ENCODE peak calls at places on chromosomes 5 and 9, in six cellular contexts. One of them, this sample, is unnamed.

GRCh38 chr5:177595026-177595585 is 3.1 kb downstream of the TMED9 start:
- DNase-seq in brain microvascular endothelial cell: no peak
- DNase-seq in endodermal cell: no peak
- DNase-seq in kidney: no peak
- DNase-seq in coronary artery: no peak
- DNase-seq in GM23338: no peak
- DNase-seq in this sample: no peak

GRCh38 chr9:71036501-71036900 is 84.9 kb downstream of the TRPM3 start:
- DNase-seq in brain microvascular endothelial cell: peak; percentile 25
- DNase-seq in endodermal cell: no peak
- DNase-seq in kidney: no peak
- DNase-seq in coronary artery: no peak
- DNase-seq in GM23338: no peak
- DNase-seq in this sample: peak; percentile 23

GRCh38 chr9:111632051-111632450 is 917 bp downstream of the DNAJC25 start:
- DNase-seq in brain microvascular endothelial cell: no peak
- DNase-seq in endodermal cell: no peak
- DNase-seq in kidney: no peak
- DNase-seq in coronary artery: no peak
- DNase-seq in GM23338: no peak
- DNase-seq in this sample: no peak

GRCh38 chr9:121286973-121287721 is 19.2 kb downstream of the GSN start:
- DNase-seq in brain microvascular endothelial cell: peak; percentile 90
- DNase-seq in endodermal cell: peak; percentile 96
- DNase-seq in kidney: peak; percentile 94
- DNase-seq in coronary artery: peak; percentile 94
- DNase-seq in GM23338: peak; percentile 96
- DNase-seq in this sample: peak; percentile 97

GRCh38 chr5:142532416-142533176 is 153.3 kb downstream of the FGF1 start:
- DNase-seq in brain microvascular endothelial cell: no peak
- DNase-seq in endodermal cell: no peak
- DNase-seq in kidney: no peak
- DNase-seq in coronary artery: no peak
- DNase-seq in GM23338: no peak
- DNase-seq in this sample: no peak

GRCh38 chr5:116663081-116663480 is 88.5 kb upstream of the SEMA6A start:
- DNase-seq in brain microvascular endothelial cell: no peak
- DNase-seq in endodermal cell: peak; percentile 68
- DNase-seq in kidney: no peak
- DNase-seq in coronary artery: no peak
- DNase-seq in GM23338: no peak
- DNase-seq in this sample: no peak

GRCh38 chr5:171122372-171122771 is 186.7 kb upstream of the TLX3 start:
- DNase-seq in brain microvascular endothelial cell: peak; percentile 17
- DNase-seq in endodermal cell: no peak
- DNase-seq in kidney: peak; percentile 39
- DNase-seq in coronary artery: no peak
- DNase-seq in GM23338: no peak
- DNase-seq in this sample: no peak

GRCh38 chr5:96175090-96175489 is 213.4 kb upstream of the ELL2 start:
- DNase-seq in brain microvascular endothelial cell: no peak
- DNase-seq in endodermal cell: no peak
- DNase-seq in kidney: no peak
- DNase-seq in coronary artery: no peak
- DNase-seq in GM23338: peak; percentile 28
- DNase-seq in this sample: no peak

GRCh38 chr5:154179846-154180710 is 10.5 kb upstream of the GALNT10 start:
- DNase-seq in brain microvascular endothelial cell: peak; percentile 52
- DNase-seq in endodermal cell: peak; percentile 76
- DNase-seq in kidney: no peak
- DNase-seq in coronary artery: no peak
- DNase-seq in GM23338: peak; percentile 85
- DNase-seq in this sample: peak; percentile 74

GRCh38 chr5:27124590-27124989 is 86.2 kb upstream of the CDH9 start:
- DNase-seq in brain microvascular endothelial cell: peak; percentile 54
- DNase-seq in endodermal cell: peak; percentile 67
- DNase-seq in kidney: no peak
- DNase-seq in coronary artery: no peak
- DNase-seq in GM23338: peak; percentile 69
- DNase-seq in this sample: no peak

GRCh38 chr5:1166370-1166769 is 35.0 kb upstream of the SLC6A19 start:
- DNase-seq in brain microvascular endothelial cell: no peak
- DNase-seq in endodermal cell: no peak
- DNase-seq in kidney: no peak
- DNase-seq in coronary artery: no peak
- DNase-seq in GM23338: no peak
- DNase-seq in this sample: no peak

GRCh38 chr9:71144495-71144894 is 23.1 kb upstream of the TRPM3 start:
- DNase-seq in brain microvascular endothelial cell: no peak
- DNase-seq in endodermal cell: no peak
- DNase-seq in kidney: no peak
- DNase-seq in coronary artery: no peak
- DNase-seq in GM23338: no peak
- DNase-seq in this sample: no peak

GRCh38 chr5:122882836-122883235 is 37.4 kb downstream of the SNX24 start:
- DNase-seq in brain microvascular endothelial cell: peak; percentile 30
- DNase-seq in endodermal cell: no peak
- DNase-seq in kidney: no peak
- DNase-seq in coronary artery: no peak
- DNase-seq in GM23338: no peak
- DNase-seq in this sample: peak; percentile 67

GRCh38 chr9:19493174-19493811 is 84.5 kb downstream of the ACER2 start:
- DNase-seq in brain microvascular endothelial cell: peak; percentile 44
- DNase-seq in endodermal cell: peak; percentile 87
- DNase-seq in kidney: peak; percentile 78
- DNase-seq in coronary artery: peak; percentile 79
- DNase-seq in GM23338: peak; percentile 84
- DNase-seq in this sample: peak; percentile 75

GRCh38 chr5:132010645-132011560 is 555 bp downstream of the ACSL6 start:
- DNase-seq in brain microvascular endothelial cell: no peak
- DNase-seq in endodermal cell: peak; percentile 59
- DNase-seq in kidney: peak; percentile 65
- DNase-seq in coronary artery: no peak
- DNase-seq in GM23338: peak; percentile 62
- DNase-seq in this sample: no peak

GRCh38 chr5:1540831-1541661 is 17.3 kb upstream of the LPCAT1 start:
- DNase-seq in brain microvascular endothelial cell: no peak
- DNase-seq in endodermal cell: peak; percentile 34
- DNase-seq in kidney: no peak
- DNase-seq in coronary artery: peak; percentile 67
- DNase-seq in GM23338: no peak
- DNase-seq in this sample: no peak

GRCh38 chr9:134329886-134330285 is 3.6 kb downstream of the RXRA start:
- DNase-seq in brain microvascular endothelial cell: no peak
- DNase-seq in endodermal cell: no peak
- DNase-seq in kidney: peak; percentile 77
- DNase-seq in coronary artery: no peak
- DNase-seq in GM23338: no peak
- DNase-seq in this sample: no peak
- H3K4me3 ChIP-seq in brain microvascular endothelial cell: no peak overlapping the region
- H3K4me3 ChIP-seq in endodermal cell: no peak overlapping the region
- H3K4me3 ChIP-seq in kidney: no peak overlapping the region
- H3K4me3 ChIP-seq in coronary artery: peak overlapping the region; percentile 87
- H3K4me3 ChIP-seq in GM23338: no peak overlapping the region
- H3K4me3 ChIP-seq in this sample: no peak overlapping the region

GRCh38 chr5:147911427-147911826 is 5.1 kb upstream of the C5orf46 start:
- DNase-seq in brain microvascular endothelial cell: no peak
- DNase-seq in endodermal cell: no peak
- DNase-seq in kidney: no peak
- DNase-seq in coronary artery: no peak
- DNase-seq in GM23338: no peak
- DNase-seq in this sample: no peak

GRCh38 chr5:147904110-147904509 is 2.2 kb downstream of the C5orf46 start:
- DNase-seq in brain microvascular endothelial cell: no peak
- DNase-seq in endodermal cell: no peak
- DNase-seq in kidney: no peak
- DNase-seq in coronary artery: no peak
- DNase-seq in GM23338: no peak
- DNase-seq in this sample: no peak

GRCh38 chr5:147901555-147901954 is 4.8 kb downstream of the C5orf46 start:
- DNase-seq in brain microvascular endothelial cell: peak; percentile 69
- DNase-seq in endodermal cell: no peak
- DNase-seq in kidney: no peak
- DNase-seq in coronary artery: no peak
- DNase-seq in GM23338: peak; percentile 31
- DNase-seq in this sample: no peak

GRCh38 chr5:147902606-147903115 is 3.7 kb downstream of the C5orf46 start:
- DNase-seq in brain microvascular endothelial cell: no peak
- DNase-seq in endodermal cell: no peak
- DNase-seq in kidney: no peak
- DNase-seq in coronary artery: no peak
- DNase-seq in GM23338: no peak
- DNase-seq in this sample: peak; percentile 31

DNA sequence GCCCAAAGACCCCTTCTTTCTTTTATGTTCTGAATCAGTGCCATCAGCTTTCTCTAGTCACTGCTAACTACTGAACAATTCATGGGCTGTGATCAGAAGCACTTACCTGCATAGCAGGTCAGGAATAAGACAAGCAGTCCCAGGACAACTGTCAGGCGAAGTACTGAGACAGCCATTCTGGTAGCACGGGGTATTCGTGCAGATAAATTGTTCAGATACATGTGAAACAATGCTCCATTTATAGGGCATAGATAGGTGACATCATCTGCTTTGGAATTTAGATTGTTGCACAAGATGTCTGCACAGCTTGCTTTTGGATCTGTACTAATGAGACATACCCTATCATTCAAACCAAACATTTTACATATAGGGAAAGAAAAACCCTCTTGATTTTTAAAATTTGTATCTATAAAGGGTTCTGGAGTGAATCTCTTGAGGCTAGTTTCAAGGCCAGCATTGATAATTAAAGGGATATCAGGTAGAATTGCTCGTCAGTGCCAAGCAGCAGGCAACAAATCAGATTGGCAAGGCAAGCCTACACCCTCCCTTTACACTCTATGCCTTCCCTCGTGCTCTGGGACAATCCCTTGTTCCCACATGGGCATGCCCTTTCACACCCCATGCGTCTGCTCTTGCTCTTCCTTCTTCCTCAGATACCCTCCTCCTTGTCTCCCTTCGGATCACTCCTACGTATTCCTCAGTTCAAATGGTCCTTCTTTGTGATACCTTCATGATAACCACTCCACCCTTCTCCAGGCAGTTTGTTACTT is at the start of gene C5orf46:
- DNase-seq in brain microvascular endothelial cell: peak; percentile 53
- DNase-seq in endodermal cell: no peak
- DNase-seq in kidney: no peak
- DNase-seq in coronary artery: no peak
- DNase-seq in GM23338: no peak
- DNase-seq in this sample: peak; percentile 88
- H3K4me3 ChIP-seq in brain microvascular endothelial cell: peak within 1 kb of the TSS; percentile 6
- H3K4me3 ChIP-seq in endodermal cell: no peak within 1 kb of the TSS
- H3K4me3 ChIP-seq in kidney: no peak within 1 kb of the TSS
- H3K4me3 ChIP-seq in coronary artery: peak within 1 kb of the TSS; percentile 30
- H3K4me3 ChIP-seq in GM23338: no peak within 1 kb of the TSS
- H3K4me3 ChIP-seq in this sample: no peak within 1 kb of the TSS

GRCh38 chr5:146461319-146461718 is 14.2 kb downstream of the TCERG1 start:
- DNase-seq in brain microvascular endothelial cell: no peak
- DNase-seq in endodermal cell: no peak
- DNase-seq in kidney: no peak
- DNase-seq in coronary artery: no peak
- DNase-seq in GM23338: no peak
- DNase-seq in this sample: peak; percentile 41

GRCh38 chr5:146467729-146468128 is 20.6 kb downstream of the TCERG1 start:
- DNase-seq in brain microvascular endothelial cell: no peak
- DNase-seq in endodermal cell: no peak
- DNase-seq in kidney: no peak
- DNase-seq in coronary artery: no peak
- DNase-seq in GM23338: no peak
- DNase-seq in this sample: no peak

GRCh38 chr5:146458894-146459293 is 11.8 kb downstream of the TCERG1 start:
- DNase-seq in brain microvascular endothelial cell: no peak
- DNase-seq in endodermal cell: no peak
- DNase-seq in kidney: no peak
- DNase-seq in coronary artery: no peak
- DNase-seq in GM23338: no peak
- DNase-seq in this sample: no peak

GRCh38 chr5:146466521-146467349 is 19.6 kb downstream of the TCERG1 start:
- DNase-seq in brain microvascular endothelial cell: no peak
- DNase-seq in endodermal cell: no peak
- DNase-seq in kidney: no peak
- DNase-seq in coronary artery: no peak
- DNase-seq in GM23338: peak; percentile 21
- DNase-seq in this sample: peak; percentile 13

DNA sequence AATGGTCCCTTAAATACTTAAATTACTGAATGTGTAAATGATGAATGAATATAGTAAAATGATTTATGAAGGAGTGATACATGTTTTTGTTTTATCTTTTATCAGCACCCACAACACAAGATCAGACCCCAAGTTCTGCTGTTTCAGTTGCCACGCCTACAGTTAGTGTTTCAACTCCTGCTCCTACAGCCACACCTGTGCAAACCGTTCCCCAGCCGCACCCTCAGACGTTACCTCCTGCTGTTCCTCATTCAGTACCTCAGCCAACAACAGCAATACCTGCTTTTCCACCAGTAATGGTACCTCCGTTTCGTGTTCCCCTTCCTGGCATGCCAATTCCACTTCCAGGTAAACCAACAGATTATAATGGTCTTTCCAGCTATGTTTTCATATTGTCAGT is 16.3 kb downstream of the TCERG1 start:
- DNase-seq in brain microvascular endothelial cell: no peak
- DNase-seq in endodermal cell: no peak
- DNase-seq in kidney: no peak
- DNase-seq in coronary artery: no peak
- DNase-seq in GM23338: no peak
- DNase-seq in this sample: no peak
- H3K4me3 ChIP-seq in brain microvascular endothelial cell: no peak overlapping the region
- H3K4me3 ChIP-seq in endodermal cell: no peak overlapping the region
- H3K4me3 ChIP-seq in kidney: no peak overlapping the region
- H3K4me3 ChIP-seq in coronary artery: no peak overlapping the region
- H3K4me3 ChIP-seq in GM23338: no peak overlapping the region
- H3K4me3 ChIP-seq in this sample: no peak overlapping the region

DNA sequence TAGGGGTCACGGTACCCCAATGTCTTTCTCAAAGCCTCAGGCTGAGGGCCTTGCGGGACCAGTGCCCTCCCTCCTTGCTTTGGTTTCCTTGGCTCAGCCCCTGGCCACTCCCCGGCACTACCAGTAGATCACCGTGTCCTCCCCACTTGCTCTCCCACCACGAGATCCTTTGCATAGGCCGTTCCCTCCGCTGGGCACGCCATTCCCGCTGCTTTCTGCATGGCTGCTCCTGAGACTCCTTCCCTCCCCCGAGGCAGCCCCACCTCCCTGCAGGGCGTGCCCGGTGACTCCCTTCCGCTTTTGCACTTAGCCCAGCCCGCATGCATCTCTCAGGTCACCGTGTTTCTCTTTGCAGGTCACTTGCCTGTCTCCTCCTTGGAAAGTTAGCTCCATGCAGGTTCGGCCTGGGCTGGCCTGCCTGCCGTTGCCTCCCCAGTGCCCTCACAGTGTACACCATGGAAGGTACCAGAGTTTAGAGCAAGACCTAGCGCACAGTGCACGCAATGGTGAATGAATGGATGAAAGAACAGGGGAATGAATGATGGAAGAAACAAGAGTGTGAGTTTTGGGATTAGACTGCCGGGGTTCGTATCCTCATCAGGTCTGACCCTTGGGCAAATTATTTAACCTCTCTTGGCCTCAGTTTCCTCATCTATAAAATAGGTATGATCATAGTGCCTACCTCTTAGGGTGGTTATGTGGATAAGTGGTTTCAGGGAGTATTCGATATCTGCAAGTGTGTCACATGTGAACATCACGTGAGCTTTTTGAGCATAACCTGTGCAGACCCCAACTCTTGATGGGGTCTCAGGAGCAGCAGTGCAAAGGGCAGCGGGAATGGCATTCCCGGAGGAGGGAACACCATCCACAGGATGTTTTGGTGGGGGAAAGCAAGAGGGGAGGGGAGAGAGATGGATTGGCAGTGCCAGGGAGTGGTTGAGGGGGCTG is 214.3 kb downstream of the C9orf50 start:
- DNase-seq in brain microvascular endothelial cell: no peak
- DNase-seq in endodermal cell: no peak
- DNase-seq in kidney: peak; percentile 93
- DNase-seq in coronary artery: no peak
- DNase-seq in GM23338: peak; percentile 40
- DNase-seq in this sample: no peak
- H3K4me3 ChIP-seq in brain microvascular endothelial cell: no peak overlapping the region
- H3K4me3 ChIP-seq in endodermal cell: no peak overlapping the region
- H3K4me3 ChIP-seq in kidney: no peak overlapping the region
- H3K4me3 ChIP-seq in coronary artery: no peak overlapping the region
- H3K4me3 ChIP-seq in GM23338: no peak overlapping the region
- H3K4me3 ChIP-seq in this sample: no peak overlapping the region

This sample was measured in fibroblast of lung.